ENCODE peak calls at places on chromosomes 1 and 21, in seven cellular contexts. N is GM03348; P is brain microvascular endothelial cell; Z is CD8-positive, alpha-beta T cell; C is cardiac fibroblast; B is CD8-positive, alpha-beta memory T cell; M is NCI-H510A treated with DMSO at 0.1 percent for 48 hours. T is an unnamed sample.

GRCh38 chr1:99503276-99503747 is 142.6 kb upstream of the PALMD start:
- DNase-seq in N (peak; percentile 26), P (peak; percentile 10), Z (no peak), C (peak; percentile 84), B (no peak), M (no peak), T (no peak)

GRCh38 chr1:100151679-100152078 is 18.7 kb downstream of the TRMT13 start:
- DNase-seq in N (no peak), P (no peak), Z (no peak), C (no peak), B (no peak), M (no peak), T (no peak)

GRCh38 chr1:149926296-149926695 is 1.3 kb downstream of the SF3B4 start:
- DNase-seq in N (no peak), P (no peak), Z (no peak), C (no peak), B (peak; percentile 17), M (no peak), T (no peak)

GRCh38 chr21:45421071-45421845 is 16.3 kb downstream of the COL18A1 start:
- DNase-seq in N (no peak), P (no peak), Z (no peak), C (no peak), B (peak; percentile 33), M (no peak), T (no peak)

GRCh38 chr21:44583800-44584147 is 3.4 kb upstream of the KRTAP10-5 start:
- DNase-seq in N (no peak), P (no peak), Z (no peak), C (no peak), B (no peak), M (no peak), T (no peak)

GRCh38 chr21:39048574-39048973 is 134.7 kb downstream of the PSMG1 start:
- DNase-seq in N (peak; percentile 42), P (peak; percentile 43), Z (no peak), C (peak; percentile 82), B (no peak), M (no peak), T (no peak)

GRCh38 chr1:39818482-39818881 is 29.8 kb upstream of the BMP8B start:
- DNase-seq in N (no peak), P (no peak), Z (no peak), C (no peak), B (no peak), M (no peak), T (no peak)

GRCh38 chr1:14323665-14324630 is 274.5 kb upstream of the KAZN start:
- DNase-seq in N (no peak), P (no peak), Z (no peak), C (no peak), B (no peak), M (no peak), T (no peak)

GRCh38 chr21:46347791-46348381 is 23.9 kb downstream of the PCNT start:
- DNase-seq in N (no peak), P (no peak), Z (no peak), C (peak; percentile 28), B (no peak), M (no peak), T (no peak)

GRCh38 chr21:34530264-34530663 is 18.3 kb upstream of the KCNE1 start:
- DNase-seq in N (peak; percentile 56), P (peak; percentile 88), Z (no peak), C (peak; percentile 74), B (no peak), M (no peak), T (no peak)

GRCh38 chr21:38787461-38788274 is 18.1 kb upstream of the ETS2 start:
- DNase-seq in N (peak; percentile 45), P (peak; percentile 51), Z (no peak), C (peak; percentile 90), B (no peak), M (peak; percentile 48), T (no peak)

T was measured in KG1.